ENCODE peak calls at places on chromosomes 2 and 18, in eight cellular contexts. One of them, this sample, is unnamed.

GRCh38 chr2:219416938-219417337 is 1.2 kb upstream of the DES start:
- DNase-seq in body of pancreas: no peak
- DNase-seq in adrenal gland: no peak
- DNase-seq in heart right ventricle: no peak
- DNase-seq in uterus: peak; percentile 30
- DNase-seq in thoracic aorta: no peak
- DNase-seq in cardiac fibroblast: no peak
- DNase-seq in heart left ventricle: no peak
- DNase-seq in this sample: no peak

GRCh38 chr2:203675086-203675485 is 31.4 kb upstream of the CD28 start:
- DNase-seq in body of pancreas: no peak
- DNase-seq in adrenal gland: no peak
- DNase-seq in heart right ventricle: no peak
- DNase-seq in uterus: no peak
- DNase-seq in thoracic aorta: no peak
- DNase-seq in cardiac fibroblast: no peak
- DNase-seq in heart left ventricle: no peak
- DNase-seq in this sample: no peak

GRCh38 chr18:9950289-9951016 is 36.6 kb downstream of the VAPA start:
- DNase-seq in body of pancreas: no peak
- DNase-seq in adrenal gland: no peak
- DNase-seq in heart right ventricle: no peak
- DNase-seq in uterus: no peak
- DNase-seq in thoracic aorta: no peak
- DNase-seq in cardiac fibroblast: peak; percentile 70
- DNase-seq in heart left ventricle: no peak
- DNase-seq in this sample: no peak

GRCh38 chr2:54041135-54041534 is 70.3 kb upstream of the PSME4 start:
- DNase-seq in body of pancreas: no peak
- DNase-seq in adrenal gland: no peak
- DNase-seq in heart right ventricle: no peak
- DNase-seq in uterus: no peak
- DNase-seq in thoracic aorta: no peak
- DNase-seq in cardiac fibroblast: no peak
- DNase-seq in heart left ventricle: no peak
- DNase-seq in this sample: no peak

GRCh38 chr18:63307555-63308200 is 11.9 kb downstream of the BCL2 start:
- DNase-seq in body of pancreas: no peak
- DNase-seq in adrenal gland: no peak
- DNase-seq in heart right ventricle: no peak
- DNase-seq in uterus: no peak
- DNase-seq in thoracic aorta: no peak
- DNase-seq in cardiac fibroblast: peak; percentile 61
- DNase-seq in heart left ventricle: no peak
- DNase-seq in this sample: no peak

GRCh38 chr18:79930020-79930642 is 21.3 kb downstream of the SLC66A2 start:
- DNase-seq in body of pancreas: no peak
- DNase-seq in adrenal gland: no peak
- DNase-seq in heart right ventricle: no peak
- DNase-seq in uterus: no peak
- DNase-seq in thoracic aorta: no peak
- DNase-seq in cardiac fibroblast: no peak
- DNase-seq in heart left ventricle: no peak
- DNase-seq in this sample: no peak

GRCh38 chr2:216372761-216373291 is 543 bp upstream of the MARCHF4 start:
- DNase-seq in body of pancreas: no peak
- DNase-seq in adrenal gland: no peak
- DNase-seq in heart right ventricle: no peak
- DNase-seq in uterus: no peak
- DNase-seq in thoracic aorta: no peak
- DNase-seq in cardiac fibroblast: peak; percentile 84
- DNase-seq in heart left ventricle: no peak
- DNase-seq in this sample: no peak

GRCh38 chr2:132038179-132038882 is 123.4 kb downstream of the ANKRD30BL start:
- DNase-seq in body of pancreas: no peak
- DNase-seq in adrenal gland: no peak
- DNase-seq in heart right ventricle: no peak
- DNase-seq in uterus: no peak
- DNase-seq in thoracic aorta: no peak
- DNase-seq in cardiac fibroblast: no peak
- DNase-seq in heart left ventricle: no peak
- DNase-seq in this sample: no peak

GRCh38 chr2:1052671-1053270 is 102.1 kb downstream of the SNTG2 start:
- DNase-seq in body of pancreas: no peak
- DNase-seq in adrenal gland: no peak
- DNase-seq in heart right ventricle: no peak
- DNase-seq in uterus: no peak
- DNase-seq in thoracic aorta: no peak
- DNase-seq in cardiac fibroblast: peak; percentile 30
- DNase-seq in heart left ventricle: no peak
- DNase-seq in this sample: no peak

GRCh38 chr2:43127941-43128561 is 98.4 kb downstream of the ZFP36L2 start:
- DNase-seq in body of pancreas: no peak
- DNase-seq in adrenal gland: no peak
- DNase-seq in heart right ventricle: no peak
- DNase-seq in uterus: no peak
- DNase-seq in thoracic aorta: no peak
- DNase-seq in cardiac fibroblast: no peak
- DNase-seq in heart left ventricle: no peak
- DNase-seq in this sample: no peak

GRCh38 chr2:13056259-13056843 is 339.6 kb downstream of the TRIB2 start:
- DNase-seq in body of pancreas: no peak
- DNase-seq in adrenal gland: no peak
- DNase-seq in heart right ventricle: no peak
- DNase-seq in uterus: no peak
- DNase-seq in thoracic aorta: no peak
- DNase-seq in cardiac fibroblast: peak; percentile 26
- DNase-seq in heart left ventricle: no peak
- DNase-seq in this sample: no peak

DNA sequence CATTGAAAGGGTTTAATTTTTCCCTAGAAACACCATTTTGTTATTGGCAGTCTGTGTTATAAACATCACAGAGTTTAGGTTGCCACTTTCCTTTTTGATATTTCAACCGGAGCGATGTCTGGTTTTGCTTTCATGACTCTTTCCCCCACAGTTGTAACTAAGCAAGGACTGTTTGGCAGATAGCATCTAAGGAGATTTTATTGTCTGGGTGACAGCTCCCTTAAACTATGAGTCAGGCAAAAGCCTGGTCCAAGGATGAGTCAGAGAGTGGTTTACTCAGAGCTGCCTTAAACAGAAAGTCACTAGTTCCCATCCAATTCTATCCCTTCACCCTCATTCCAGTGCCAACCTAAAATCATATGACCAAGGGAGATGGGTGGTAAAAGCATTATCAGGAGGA is 341.6 kb upstream of the VWC2L start:
- DNase-seq in body of pancreas: no peak
- DNase-seq in adrenal gland: peak; percentile 40
- DNase-seq in heart right ventricle: no peak
- DNase-seq in uterus: peak; percentile 19
- DNase-seq in thoracic aorta: no peak
- DNase-seq in cardiac fibroblast: peak; percentile 77
- DNase-seq in heart left ventricle: no peak
- DNase-seq in this sample: no peak
- H3K4me3 ChIP-seq in body of pancreas: no peak overlapping the region
- H3K4me3 ChIP-seq in adrenal gland: no peak overlapping the region
- H3K4me3 ChIP-seq in heart right ventricle: no peak overlapping the region
- H3K4me3 ChIP-seq in uterus: no peak overlapping the region
- H3K4me3 ChIP-seq in thoracic aorta: peak overlapping the region; percentile 29
- H3K4me3 ChIP-seq in cardiac fibroblast: no peak overlapping the region
- H3K4me3 ChIP-seq in heart left ventricle: no peak overlapping the region
- H3K4me3 ChIP-seq in this sample: no peak overlapping the region

GRCh38 chr2:8525236-8525581 is 156.6 kb upstream of the ID2 start:
- DNase-seq in body of pancreas: no peak
- DNase-seq in adrenal gland: no peak
- DNase-seq in heart right ventricle: no peak
- DNase-seq in uterus: no peak
- DNase-seq in thoracic aorta: no peak
- DNase-seq in cardiac fibroblast: no peak
- DNase-seq in heart left ventricle: no peak
- DNase-seq in this sample: no peak

GRCh38 chr2:8526403-8526696 is 155.5 kb upstream of the ID2 start:
- DNase-seq in body of pancreas: no peak
- DNase-seq in adrenal gland: no peak
- DNase-seq in heart right ventricle: no peak
- DNase-seq in uterus: no peak
- DNase-seq in thoracic aorta: no peak
- DNase-seq in cardiac fibroblast: no peak
- DNase-seq in heart left ventricle: no peak
- DNase-seq in this sample: no peak

GRCh38 chr2:8524823-8525222 is 157.0 kb upstream of the ID2 start:
- DNase-seq in body of pancreas: no peak
- DNase-seq in adrenal gland: no peak
- DNase-seq in heart right ventricle: no peak
- DNase-seq in uterus: no peak
- DNase-seq in thoracic aorta: no peak
- DNase-seq in cardiac fibroblast: no peak
- DNase-seq in heart left ventricle: no peak
- DNase-seq in this sample: no peak

GRCh38 chr2:8527031-8527430 is 154.8 kb upstream of the ID2 start:
- DNase-seq in body of pancreas: no peak
- DNase-seq in adrenal gland: no peak
- DNase-seq in heart right ventricle: no peak
- DNase-seq in uterus: no peak
- DNase-seq in thoracic aorta: no peak
- DNase-seq in cardiac fibroblast: no peak
- DNase-seq in heart left ventricle: no peak
- DNase-seq in this sample: no peak

DNA sequence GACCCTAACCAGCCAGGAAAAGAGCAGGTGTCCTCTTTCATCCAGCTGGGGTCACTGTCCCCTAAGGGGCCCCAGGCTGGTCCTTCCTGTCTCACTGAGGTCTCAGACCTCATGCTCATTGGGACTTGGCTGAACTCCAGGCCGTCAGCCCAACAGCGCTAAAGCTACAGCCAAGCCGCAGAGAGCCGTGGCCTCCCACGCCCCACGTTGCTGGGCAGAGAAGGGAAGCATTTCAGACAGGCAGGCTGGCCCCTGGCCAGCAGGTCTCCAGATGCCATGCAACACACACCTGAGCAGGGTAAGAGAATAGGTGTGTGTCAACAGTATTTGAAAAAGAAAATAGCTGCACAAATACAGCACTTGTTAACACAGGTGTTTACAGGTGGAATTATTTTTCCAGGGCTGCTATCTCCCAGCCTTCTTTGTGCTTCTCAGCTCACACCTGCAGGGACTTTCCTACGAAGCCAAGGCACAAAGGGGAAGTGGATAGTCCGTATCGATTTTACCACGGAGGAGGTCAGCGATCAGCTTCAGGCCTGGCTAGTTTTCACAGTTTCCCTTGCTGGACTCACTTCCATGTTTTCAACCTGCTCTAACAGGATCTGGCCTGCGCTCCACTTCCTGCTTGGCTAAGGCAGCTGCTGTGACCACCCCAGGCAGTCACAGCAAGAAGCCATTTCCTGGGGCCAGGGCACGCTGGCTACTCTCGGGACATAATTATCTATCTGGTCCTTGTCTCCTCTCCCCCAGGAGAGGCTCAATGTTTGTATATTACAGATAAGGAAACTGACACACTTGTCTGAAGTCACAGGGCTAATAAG is 156.1 kb upstream of the ID2 start:
- DNase-seq in body of pancreas: peak; percentile 85
- DNase-seq in adrenal gland: peak; percentile 74
- DNase-seq in heart right ventricle: peak; percentile 78
- DNase-seq in uterus: peak; percentile 53
- DNase-seq in thoracic aorta: no peak
- DNase-seq in cardiac fibroblast: peak; percentile 64
- DNase-seq in heart left ventricle: peak; percentile 87
- DNase-seq in this sample: peak; percentile 89
- TF ChIP-seq CTCF in body of pancreas: peak; percentile 50
- TF ChIP-seq CTCF in adrenal gland: peak; percentile 15
- TF ChIP-seq CTCF in heart right ventricle: no peak
- TF ChIP-seq CTCF in uterus: no peak
- TF ChIP-seq CTCF in thoracic aorta: no peak
- TF ChIP-seq CTCF in cardiac fibroblast: no peak
- TF ChIP-seq CTCF in heart left ventricle: peak; percentile 55
- TF ChIP-seq CTCF in this sample: peak; percentile 9

GRCh38 chr2:108536911-108537310 is 2.6 kb downstream of the LIMS1 start:
- DNase-seq in body of pancreas: no peak
- DNase-seq in adrenal gland: no peak
- DNase-seq in heart right ventricle: no peak
- DNase-seq in uterus: no peak
- DNase-seq in thoracic aorta: no peak
- DNase-seq in cardiac fibroblast: no peak
- DNase-seq in heart left ventricle: no peak
- DNase-seq in this sample: no peak
- H3K4me3 ChIP-seq in body of pancreas: no peak overlapping the region
- H3K4me3 ChIP-seq in adrenal gland: no peak overlapping the region
- H3K4me3 ChIP-seq in heart right ventricle: no peak overlapping the region
- H3K4me3 ChIP-seq in uterus: no peak overlapping the region
- H3K4me3 ChIP-seq in thoracic aorta: no peak overlapping the region
- H3K4me3 ChIP-seq in cardiac fibroblast: no peak overlapping the region
- H3K4me3 ChIP-seq in heart left ventricle: no peak overlapping the region
- H3K4me3 ChIP-seq in this sample: no peak overlapping the region

GRCh38 chr2:138486347-138487198 is 15.0 kb upstream of the SPOPL start:
- DNase-seq in body of pancreas: no peak
- DNase-seq in adrenal gland: no peak
- DNase-seq in heart right ventricle: no peak
- DNase-seq in uterus: no peak
- DNase-seq in thoracic aorta: no peak
- DNase-seq in cardiac fibroblast: peak; percentile 18
- DNase-seq in heart left ventricle: no peak
- DNase-seq in this sample: no peak
- TF ChIP-seq CTCF in body of pancreas: no peak
- TF ChIP-seq CTCF in adrenal gland: no peak
- TF ChIP-seq CTCF in heart right ventricle: no peak
- TF ChIP-seq CTCF in uterus: no peak
- TF ChIP-seq CTCF in thoracic aorta: no peak
- TF ChIP-seq CTCF in cardiac fibroblast: no peak
- TF ChIP-seq CTCF in heart left ventricle: no peak
- TF ChIP-seq CTCF in this sample: no peak

GRCh38 chr2:194721227-194721626 is 935.8 kb upstream of the SLC39A10 start:
- DNase-seq in body of pancreas: no peak
- DNase-seq in adrenal gland: no peak
- DNase-seq in heart right ventricle: no peak
- DNase-seq in uterus: no peak
- DNase-seq in thoracic aorta: no peak
- DNase-seq in cardiac fibroblast: no peak
- DNase-seq in heart left ventricle: no peak
- DNase-seq in this sample: no peak

GRCh38 chr2:194714541-194714940 is 942.5 kb upstream of the SLC39A10 start:
- DNase-seq in body of pancreas: no peak
- DNase-seq in adrenal gland: no peak
- DNase-seq in heart right ventricle: no peak
- DNase-seq in uterus: no peak
- DNase-seq in thoracic aorta: no peak
- DNase-seq in cardiac fibroblast: no peak
- DNase-seq in heart left ventricle: no peak
- DNase-seq in this sample: no peak

GRCh38 chr2:194723446-194723845 is 933.6 kb upstream of the SLC39A10 start:
- DNase-seq in body of pancreas: no peak
- DNase-seq in adrenal gland: no peak
- DNase-seq in heart right ventricle: no peak
- DNase-seq in uterus: no peak
- DNase-seq in thoracic aorta: no peak
- DNase-seq in cardiac fibroblast: no peak
- DNase-seq in heart left ventricle: no peak
- DNase-seq in this sample: no peak

GRCh38 chr2:194725169-194725568 is 931.9 kb upstream of the SLC39A10 start:
- DNase-seq in body of pancreas: no peak
- DNase-seq in adrenal gland: no peak
- DNase-seq in heart right ventricle: no peak
- DNase-seq in uterus: no peak
- DNase-seq in thoracic aorta: no peak
- DNase-seq in cardiac fibroblast: no peak
- DNase-seq in heart left ventricle: no peak
- DNase-seq in this sample: no peak

GRCh38 chr2:194720461-194720860 is 936.6 kb upstream of the SLC39A10 start:
- DNase-seq in body of pancreas: no peak
- DNase-seq in adrenal gland: no peak
- DNase-seq in heart right ventricle: no peak
- DNase-seq in uterus: no peak
- DNase-seq in thoracic aorta: no peak
- DNase-seq in cardiac fibroblast: no peak
- DNase-seq in heart left ventricle: no peak
- DNase-seq in this sample: no peak
- H3K4me3 ChIP-seq in body of pancreas: no peak overlapping the region
- H3K4me3 ChIP-seq in adrenal gland: no peak overlapping the region
- H3K4me3 ChIP-seq in heart right ventricle: no peak overlapping the region
- H3K4me3 ChIP-seq in uterus: no peak overlapping the region
- H3K4me3 ChIP-seq in thoracic aorta: no peak overlapping the region
- H3K4me3 ChIP-seq in cardiac fibroblast: no peak overlapping the region
- H3K4me3 ChIP-seq in heart left ventricle: no peak overlapping the region
- H3K4me3 ChIP-seq in this sample: no peak overlapping the region

This sample was measured in lung.